ENCODE peak calls at places on chromosomes 3 and 15, in five cellular contexts. E is activated CD4-positive, alpha-beta memory T cell treated with anti-CD3 and anti-CD28 coated beads for 36 hours; Y is CD8-positive, alpha-beta memory T cell; Q is cardiac muscle cell; B is activated T-cell treated with anti-CD3 and anti-CD28 coated beads, Interleukin-2, amount 50 U/mL, for 72 hours. Z is an unnamed sample.

GRCh38 chr3:66588340-66588847 is 87.6 kb upstream of the LRIG1 start:
- DNase-seq in E (no peak), Y (no peak), Q (no peak), B (no peak), Z (no peak)

GRCh38 chr3:156641261-156641975 is 33.0 kb upstream of the TIPARP start:
- DNase-seq in E (no peak), Y (no peak), Q (no peak), B (no peak), Z (no peak)

GRCh38 chr3:38343797-38344594 is 2.6 kb upstream of the XYLB start:
- DNase-seq in E (no peak), Y (no peak), Q (no peak), B (no peak), Z (no peak)

GRCh38 chr3:144286235-144286910 is 314.8 kb downstream of the DIPK2A start:
- DNase-seq in E (no peak), Y (no peak), Q (no peak), B (no peak), Z (no peak)

GRCh38 chr15:75641603-75642002 is 1.6 kb upstream of the IMP3 start:
- DNase-seq in E (no peak), Y (no peak), Q (no peak), B (no peak), Z (no peak)

GRCh38 chr15:63146684-63147083 is 10.6 kb downstream of the RPS27L start:
- DNase-seq in E (no peak), Y (no peak), Q (no peak), B (no peak), Z (no peak)

GRCh38 chr15:41772720-41773331 is 1.5 kb upstream of the MAPKBP1 start:
- DNase-seq in E (peak; percentile 71), Y (peak; percentile 34), Q (peak; percentile 85), B (peak; percentile 59), Z (peak; percentile 63)

GRCh38 chr15:101169457-101170071 is 82.3 kb downstream of the CHSY1 start:
- DNase-seq in E (no peak), Y (no peak), Q (no peak), B (no peak), Z (no peak)

GRCh38 chr3:172166890-172167289 is 127.5 kb downstream of the FNDC3B start:
- DNase-seq in E (no peak), Y (no peak), Q (no peak), B (no peak), Z (no peak)

GRCh38 chr3:73954506-73954905 is 329.8 kb upstream of the PDZRN3 start:
- DNase-seq in E (no peak), Y (no peak), Q (no peak), B (no peak), Z (no peak)

GRCh38 chr3:40254898-40255297 is 54.6 kb upstream of the EIF1B start:
- DNase-seq in E (no peak), Y (no peak), Q (no peak), B (no peak), Z (no peak)

GRCh38 chr3:54863806-54864205 is 64.1 kb downstream of the LRTM1 start:
- DNase-seq in E (no peak), Y (no peak), Q (no peak), B (no peak), Z (no peak)

GRCh38 chr3:13281657-13282527 is 138.2 kb downstream of the NUP210 start:
- DNase-seq in E (no peak), Y (no peak), Q (peak; percentile 45), B (no peak), Z (no peak)

GRCh38 chr15:25469377-25469776 is 30.6 kb upstream of the UBE3A start:
- DNase-seq in E (no peak), Y (no peak), Q (no peak), B (no peak), Z (no peak)

GRCh38 chr3:144036498-144036897 is 64.9 kb downstream of the DIPK2A start:
- DNase-seq in E (no peak), Y (no peak), Q (no peak), B (no peak), Z (no peak)

GRCh38 chr15:29570121-29570930 is 251.9 kb downstream of the TJP1 start:
- DNase-seq in E (no peak), Y (no peak), Q (peak; percentile 66), B (no peak), Z (no peak)

GRCh38 chr15:37891754-37892368 is 42.6 kb upstream of the TMCO5A start:
- DNase-seq in E (no peak), Y (no peak), Q (peak; percentile 71), B (no peak), Z (no peak)

GRCh38 chr3:134959516-134959915 is 164.5 kb downstream of the EPHB1 start:
- DNase-seq in E (no peak), Y (no peak), Q (no peak), B (no peak), Z (no peak)

GRCh38 chr3:123120546-123120945 is 53.7 kb downstream of the PDIA5 start:
- DNase-seq in E (no peak), Y (no peak), Q (no peak), B (no peak), Z (no peak)

GRCh38 chr15:98946301-98947255 is 61.0 kb downstream of the PGPEP1L start:
- DNase-seq in E (no peak), Y (no peak), Q (no peak), B (no peak), Z (no peak)

GRCh38 chr3:133943639-133944131 is 48.0 kb upstream of the RAB6B start:
- DNase-seq in E (no peak), Y (no peak), Q (no peak), B (no peak), Z (no peak)

GRCh38 chr3:14001136-14001535 is 121.3 kb upstream of the WNT7A start:
- DNase-seq in E (no peak), Y (no peak), Q (no peak), B (no peak), Z (no peak)

GRCh38 chr3:25849641-25850040 is 59.8 kb downstream of the OXSM start:
- DNase-seq in E (no peak), Y (no peak), Q (no peak), B (no peak), Z (no peak)

GRCh38 chr15:25509697-25510096 is 70.9 kb upstream of the UBE3A start:
- DNase-seq in E (no peak), Y (no peak), Q (no peak), B (no peak), Z (no peak)

GRCh38 chr3:183698760-183699159 is 1.2 kb downstream of the YEATS2 start:
- DNase-seq in E (no peak), Y (no peak), Q (peak; percentile 48), B (peak; percentile 7), Z (no peak)

GRCh38 chr3:101077361-101078011 is 84.3 kb upstream of the ABI3BP start:
- DNase-seq in E (no peak), Y (no peak), Q (no peak), B (no peak), Z (no peak)

GRCh38 chr3:7444886-7445285 is 584.0 kb downstream of the GRM7 start:
- DNase-seq in E (no peak), Y (no peak), Q (no peak), B (no peak), Z (no peak)

GRCh38 chr15:36331531-36332275 is 247.7 kb upstream of the CDIN1 start:
- DNase-seq in E (no peak), Y (no peak), Q (no peak), B (no peak), Z (no peak)

Z was measured in stimulated activated naive B cell treated with anti-CD40 and anti-IgM and Interleukin-4, amounts not matched to agents 10 μg/mL and 1 μg/mL and 100 μg/mL, for 72 hours.